ENCODE peak calls at places on chromosome 1, in ten cellular contexts. L is left colon; Q is right lobe of liver; H is amniotic epithelial cell; C is spleen; A is NCI-H524; M is stimulated activated CD8-positive, alpha-beta memory T cell treated with anti-CD3 and anti-CD28 coated beads, Interleukin-4, amount 100 ng/mL, for 48 hours; G is HFFc6; N is NCI-H1105 treated with DMSO at 0.1 percent for 48 hours; Z is Caco-2. P is an unnamed sample.

GRCh38 chr1:68112835-68113243 is 62.4 kb upstream of the DIRAS3 start:
- DNase-seq in L (no peak), Q (no peak), H (peak; percentile 88), C (no peak), A (no peak), M (no peak), G (peak; percentile 90), N (peak; percentile 6), Z (no peak), P (peak; percentile 43)

GRCh38 chr1:33516891-33517550 is 44.6 kb downstream of the ZSCAN20 start:
- DNase-seq in L (no peak), Q (no peak), H (no peak), C (no peak), A (no peak), M (no peak), G (no peak), N (no peak), Z (no peak), P (no peak)

GRCh38 chr1:150385537-150386445 is 21.8 kb downstream of the RPRD2 start:
- DNase-seq in L (no peak), Q (no peak), H (no peak), C (no peak), A (no peak), M (no peak), G (no peak), N (no peak), Z (no peak), P (no peak)

GRCh38 chr1:209756608-209757445 is 974 bp downstream of the TRAF3IP3 start:
- DNase-seq in L (peak; percentile 37), Q (no peak), H (no peak), C (peak; percentile 88), A (no peak), M (peak; percentile 58), G (no peak), N (no peak), Z (no peak), P (no peak)

GRCh38 chr1:59506952-59507351 is 210.1 kb downstream of the FGGY start:
- DNase-seq in L (no peak), Q (peak; percentile 64), H (no peak), C (no peak), A (peak; percentile 43), M (no peak), G (peak; percentile 71), N (no peak), Z (no peak), P (no peak)

GRCh38 chr1:154744352-154744751 is 125.7 kb downstream of the KCNN3 start:
- DNase-seq in L (no peak), Q (peak; percentile 10), H (no peak), C (no peak), A (no peak), M (no peak), G (no peak), N (no peak), Z (no peak), P (no peak)

GRCh38 chr1:57377731-57378139 is 46.1 kb downstream of the DAB1 start:
- DNase-seq in L (no peak), Q (no peak), H (no peak), C (no peak), A (no peak), M (no peak), G (no peak), N (no peak), Z (peak; percentile 5), P (no peak)

GRCh38 chr1:222168621-222169020 is 379.3 kb downstream of the HHIPL2 start:
- DNase-seq in L (no peak), Q (no peak), H (peak; percentile 8), C (no peak), A (no peak), M (no peak), G (no peak), N (no peak), Z (no peak), P (no peak)

GRCh38 chr1:6554907-6555778 is at the start of gene TAS1R1:
- DNase-seq in L (peak; percentile 28), Q (peak; percentile 52), H (no peak), C (peak; percentile 81), A (no peak), M (no peak), G (no peak), N (no peak), Z (no peak), P (no peak)

GRCh38 chr1:30377230-30378022 is 346.0 kb downstream of the MATN1 start:
- DNase-seq in L (no peak), Q (peak; percentile 22), H (no peak), C (no peak), A (peak; percentile 24), M (no peak), G (no peak), N (no peak), Z (no peak), P (no peak)

GRCh38 chr1:77539510-77540142 is 142.8 kb downstream of the ZZZ3 start:
- DNase-seq in L (no peak), Q (no peak), H (peak; percentile 64), C (no peak), A (peak; percentile 78), M (no peak), G (peak; percentile 94), N (no peak), Z (no peak), P (peak; percentile 31)

GRCh38 chr1:205162301-205162700 is 40.5 kb upstream of the RBBP5 start:
- DNase-seq in L (no peak), Q (no peak), H (peak; percentile 96), C (no peak), A (no peak), M (no peak), G (no peak), N (no peak), Z (no peak), P (no peak)

GRCh38 chr1:55868026-55868425 is 652.9 kb upstream of the USP24 start:
- DNase-seq in L (no peak), Q (no peak), H (no peak), C (no peak), A (peak; percentile 33), M (no peak), G (no peak), N (peak; percentile 92), Z (no peak), P (no peak)

GRCh38 chr1:12438349-12438924 is 179.6 kb downstream of the DHRS3 start:
- DNase-seq in L (no peak), Q (no peak), H (no peak), C (no peak), A (no peak), M (peak; percentile 51), G (no peak), N (no peak), Z (no peak), P (no peak)

GRCh38 chr1:41239988-41240610 is 2.0 kb downstream of the SCMH1 start:
- DNase-seq in L (no peak), Q (no peak), H (peak; percentile 95), C (no peak), A (no peak), M (no peak), G (peak; percentile 85), N (peak; percentile 21), Z (peak; percentile 67), P (no peak)

GRCh38 chr1:119040906-119041305 is 52.8 kb upstream of the TBX15 start:
- DNase-seq in L (no peak), Q (peak; percentile 67), H (peak; percentile 83), C (no peak), A (no peak), M (no peak), G (peak; percentile 8), N (no peak), Z (no peak), P (no peak)

GRCh38 chr1:164588388-164589341 is 29.7 kb downstream of the PBX1 start:
- DNase-seq in L (peak; percentile 57), Q (no peak), H (peak; percentile 61), C (no peak), A (peak; percentile 62), M (no peak), G (no peak), N (peak; percentile 85), Z (peak; percentile 91), P (peak; percentile 5)

GRCh38 chr1:199404191-199404590 is 623.3 kb upstream of the NR5A2 start:
- DNase-seq in L (no peak), Q (no peak), H (peak; percentile 7), C (no peak), A (peak; percentile 50), M (no peak), G (peak; percentile 50), N (no peak), Z (no peak), P (no peak)

GRCh38 chr1:187641907-187642306 is 813.2 kb downstream of the PLA2G4A start:
- DNase-seq in L (no peak), Q (no peak), H (no peak), C (no peak), A (no peak), M (no peak), G (no peak), N (no peak), Z (no peak), P (no peak)

GRCh38 chr1:115929846-115930245 is 46.5 kb upstream of the SLC22A15 start:
- DNase-seq in L (no peak), Q (no peak), H (peak; percentile 58), C (no peak), A (no peak), M (no peak), G (peak; percentile 66), N (no peak), Z (no peak), P (no peak)

GRCh38 chr1:19074361-19074901 is 118.0 kb upstream of the IFFO2 start:
- DNase-seq in L (no peak), Q (no peak), H (no peak), C (no peak), A (no peak), M (peak; percentile 45), G (no peak), N (no peak), Z (no peak), P (no peak)

GRCh38 chr1:59487335-59488031 is 190.6 kb downstream of the FGGY start:
- DNase-seq in L (no peak), Q (no peak), H (peak; percentile 91), C (no peak), A (no peak), M (no peak), G (peak; percentile 74), N (no peak), Z (no peak), P (peak; percentile 15)

GRCh38 chr1:8013800-8014199 is 12.3 kb downstream of the ERRFI1 start:
- DNase-seq in L (no peak), Q (peak; percentile 49), H (no peak), C (no peak), A (no peak), M (no peak), G (no peak), N (no peak), Z (no peak), P (no peak)

GRCh38 chr1:167270230-167270817 is 49.6 kb downstream of the POU2F1 start:
- DNase-seq in L (no peak), Q (no peak), H (no peak), C (no peak), A (no peak), M (no peak), G (no peak), N (no peak), Z (no peak), P (no peak)

GRCh38 chr1:5599541-5599940 is 392.7 kb downstream of the NPHP4 start:
- DNase-seq in L (no peak), Q (no peak), H (no peak), C (no peak), A (no peak), M (no peak), G (no peak), N (no peak), Z (no peak), P (no peak)

GRCh38 chr1:80445021-80445420 is 1355.7 kb upstream of the ADGRL2 start:
- DNase-seq in L (no peak), Q (no peak), H (peak; percentile 7), C (no peak), A (no peak), M (no peak), G (no peak), N (no peak), Z (no peak), P (peak; percentile 1)

GRCh38 chr1:90710579-90711536 is 6.2 kb downstream of the BARHL2 start:
- DNase-seq in L (no peak), Q (no peak), H (no peak), C (no peak), A (no peak), M (no peak), G (no peak), N (peak; percentile 31), Z (no peak), P (no peak)

GRCh38 chr1:204992940-204993339 is 50.1 kb upstream of the CNTN2 start:
- DNase-seq in L (no peak), Q (no peak), H (no peak), C (no peak), A (peak; percentile 26), M (no peak), G (no peak), N (no peak), Z (no peak), P (no peak)